ENCODE peak calls at places on chromosome 21, in seven cellular contexts. L, B, D, R, G, Y and I are unnamed samples.
A peak's percentile ranks its signal among the peaks of the same experiment; 100 is the strongest.

GRCh38 chr21:34510148-34511142 is 1.6 kb downstream of the KCNE1 start:
- DNase-seq in G (peak; percentile 37), Y (peak; percentile 78), R (peak; percentile 85), L (peak; percentile 68), D (peak; percentile 88), B (peak; percentile 88), I (peak; percentile 88)

GRCh38 chr21:35203093-35204021 is 154.3 kb upstream of the RUNX1 start:
- DNase-seq in B (no peak), R (no peak), G (no peak), D (no peak), L (peak; percentile 93), Y (peak; percentile 94), I (no peak)

GRCh38 chr21:32411366-32412161 is 942 bp upstream of the EVA1C start:
- DNase-seq in L (peak; percentile 38), B (peak; percentile 73), G (no peak), R (peak; percentile 25), D (no peak), Y (peak; percentile 15), I (peak; percentile 39)

GRCh38 chr21:41630917-41631316 is 123.0 kb upstream of the TMPRSS2 start:
- DNase-seq in Y (no peak), G (no peak), D (no peak), R (no peak), B (no peak), L (no peak), I (no peak)

GRCh38 chr21:29571949-29572348 is 273.2 kb downstream of the BACH1 start:
- DNase-seq in D (no peak), L (no peak), G (no peak), R (no peak), Y (no peak), B (no peak), I (no peak)

GRCh38 chr21:41684381-41685245 is 82.2 kb downstream of the RIPK4 start:
- DNase-seq in R (peak; percentile 63), B (no peak), L (peak; percentile 67), Y (peak; percentile 12), D (peak; percentile 80), G (no peak), I (no peak)

GRCh38 chr21:31278511-31279155 is 65.4 kb downstream of the TIAM1 start:
- DNase-seq in G (no peak), B (no peak), R (no peak), D (no peak), Y (peak; percentile 49), L (peak; percentile 34), I (no peak)

GRCh38 chr21:32624726-32625125 is 12.5 kb upstream of the CFAP298 start:
- DNase-seq in B (no peak), L (peak; percentile 6), Y (peak; percentile 9), D (no peak), R (peak; percentile 72), G (no peak), I (no peak)

GRCh38 chr21:34282223-34282622 is 81.6 kb upstream of the KCNE2 start:
- DNase-seq in R (peak; percentile 30), Y (no peak), D (no peak), L (peak; percentile 13), B (no peak), G (no peak), I (no peak)

GRCh38 chr21:43854773-43855633 is 10.0 kb upstream of the AGPAT3 start:
- DNase-seq in L (no peak), R (no peak), D (no peak), G (no peak), Y (peak; percentile 36), B (no peak), I (no peak)

GRCh38 chr21:28207776-28208175 is 784.9 kb downstream of the LTN1 start:
- DNase-seq in D (no peak), Y (peak; percentile 42), G (no peak), L (peak; percentile 83), B (no peak), R (no peak), I (no peak)

GRCh38 chr21:41583274-41583790 is 75.4 kb upstream of the TMPRSS2 start:
- DNase-seq in D (no peak), R (peak; percentile 67), G (no peak), L (peak; percentile 8), B (peak; percentile 45), Y (no peak), I (no peak)

GRCh38 chr21:28548291-28548690 is 444.4 kb downstream of the LTN1 start:
- DNase-seq in L (peak; percentile 27), Y (no peak), G (no peak), D (no peak), B (no peak), R (no peak), I (no peak)

GRCh38 chr21:28991861-28992525 is 684 bp downstream of the LTN1 start:
- DNase-seq in D (peak; percentile 27), R (no peak), Y (no peak), B (no peak), L (no peak), G (no peak), I (no peak)

GRCh38 chr21:36325373-36326010 is 5.5 kb downstream of the MORC3 start:
- DNase-seq in D (no peak), B (no peak), Y (no peak), R (no peak), L (peak; percentile 42), G (no peak), I (no peak)

GRCh38 chr21:33189845-33190244 is 39.9 kb upstream of the IFNAR2 start:
- DNase-seq in R (no peak), D (no peak), Y (no peak), L (no peak), G (no peak), B (no peak), I (no peak)

GRCh38 chr21:43608225-43608624 is 51.1 kb downstream of the HSF2BP start:
- DNase-seq in Y (peak; percentile 81), R (peak; percentile 60), G (no peak), L (peak; percentile 86), B (no peak), D (no peak), I (no peak)

GRCh38 chr21:38843806-38844479 is 38.2 kb downstream of the ETS2 start:
- DNase-seq in D (no peak), L (peak; percentile 86), Y (no peak), B (no peak), R (peak; percentile 58), G (no peak), I (no peak)

GRCh38 chr21:43611598-43612369 is 47.5 kb downstream of the HSF2BP start:
- DNase-seq in B (peak; percentile 75), R (peak; percentile 80), D (peak; percentile 73), L (peak; percentile 95), G (peak; percentile 32), Y (peak; percentile 92), I (peak; percentile 73)

GRCh38 chr21:36499578-36500471 is 19.9 kb upstream of the CLDN14 start:
- DNase-seq in Y (no peak), R (peak; percentile 13), B (no peak), L (no peak), D (no peak), G (no peak), I (no peak)

DNA sequence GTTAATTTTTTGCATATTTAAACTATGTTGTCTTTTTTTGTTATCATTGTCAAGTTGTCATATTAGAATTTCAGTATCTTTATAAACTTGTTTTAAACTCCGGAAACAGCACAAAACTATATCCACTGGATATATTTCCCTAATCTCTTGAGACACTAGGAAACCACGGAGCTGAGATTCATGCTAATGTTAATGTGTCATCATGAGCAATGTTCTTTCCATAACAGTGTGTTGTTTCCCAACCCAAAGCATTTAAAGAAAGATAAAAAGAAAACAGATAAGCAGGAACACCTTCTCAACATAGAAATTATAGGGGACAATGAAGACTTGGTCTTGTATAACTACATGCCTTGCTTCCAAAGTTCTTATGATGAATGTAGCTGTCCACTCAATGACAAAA is 626.2 kb upstream of the TMPRSS15 start:
- DNase-seq in D (no peak), Y (no peak), B (no peak), R (no peak), L (no peak), G (no peak), I (no peak)
- H2BK120ac ChIP-seq in D (no peak overlapping the region), Y (no peak overlapping the region), B (no peak overlapping the region), R (no peak overlapping the region), L (no peak overlapping the region), G (no peak overlapping the region), I (no peak overlapping the region)

DNA sequence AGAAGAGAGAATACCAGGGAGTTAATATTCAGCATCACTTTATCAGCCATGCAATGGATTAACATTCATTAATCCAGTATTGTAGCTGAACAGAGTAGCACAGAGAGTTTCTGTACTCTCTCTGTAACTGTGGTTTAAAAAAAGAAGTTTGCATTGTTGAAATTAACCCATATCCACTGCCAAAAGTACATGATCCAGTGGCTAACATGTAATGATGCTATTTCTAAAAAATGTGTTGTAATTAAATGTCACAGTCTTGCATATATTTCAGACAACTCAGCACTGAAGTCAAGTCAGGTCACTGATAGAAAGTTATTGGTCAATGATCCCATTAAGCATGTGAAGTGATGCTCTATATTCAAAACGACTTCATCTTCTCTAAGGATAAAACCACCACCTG is 141.3 kb downstream of the NRIP1 start:
- DNase-seq in G (no peak), L (peak; percentile 63), B (no peak), Y (no peak), R (peak; percentile 37), D (no peak), I (no peak)
- H3K79me1 ChIP-seq in G (no peaks in the 10 kb centered on the region), L (peaks cover 2% of the 10 kb centered on the region), B (no peaks in the 10 kb centered on the region), Y (peaks cover 2% of the 10 kb centered on the region), R (peaks cover 1% of the 10 kb centered on the region), D (no peaks in the 10 kb centered on the region), I (no peaks in the 10 kb centered on the region)

GRCh38 chr21:46379691-46380090 is 55.7 kb downstream of the PCNT start:
- DNase-seq in R (no peak), G (no peak), L (no peak), Y (no peak), B (no peak), D (no peak), I (no peak)
- H2BK120ac ChIP-seq in R (no peak overlapping the region), G (no peak overlapping the region), L (no peak overlapping the region), Y (no peak overlapping the region), B (no peak overlapping the region), D (no peak overlapping the region), I (no peak overlapping the region)

DNA sequence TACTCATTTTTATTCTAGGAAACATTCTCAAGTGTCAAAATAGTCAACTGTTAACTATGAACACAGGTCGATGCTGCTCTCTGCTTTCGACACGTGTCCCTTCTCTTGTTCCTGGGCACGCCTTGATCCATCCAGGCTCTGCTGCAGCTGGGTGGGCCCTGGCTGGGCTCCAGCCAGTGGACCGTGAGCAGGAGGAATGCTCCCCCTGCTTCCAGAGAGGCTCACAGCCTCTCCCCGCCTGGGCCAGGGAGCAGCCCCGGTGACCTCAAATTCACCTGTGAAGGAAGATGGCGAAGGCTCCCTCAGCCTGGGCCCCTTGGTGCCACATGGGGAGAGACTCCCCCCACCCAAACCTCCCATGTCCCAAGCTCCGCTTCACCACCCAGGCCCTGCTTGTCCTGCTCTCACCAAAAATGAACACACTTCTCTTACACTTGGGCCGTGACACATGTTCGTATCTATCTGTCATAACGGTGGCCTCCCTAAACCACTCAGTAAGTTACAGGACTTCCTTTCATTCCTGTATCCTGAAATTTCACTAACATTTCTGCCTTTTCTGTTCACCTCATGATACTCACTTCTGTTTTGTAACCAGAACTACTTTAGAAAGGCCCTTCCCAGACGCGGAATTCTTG is 24.5 kb upstream of the ADARB1 start:
- DNase-seq in B (peak; percentile 45), R (no peak), L (peak; percentile 47), D (no peak), Y (no peak), G (no peak), I (no peak)
- H3K79me1 ChIP-seq in B (no peaks in the 10 kb centered on the region), R (no peaks in the 10 kb centered on the region), L (peaks cover 23% of the 10 kb centered on the region), D (no peaks in the 10 kb centered on the region), Y (no peaks in the 10 kb centered on the region), G (no peaks in the 10 kb centered on the region), I (no peaks in the 10 kb centered on the region)